ENCODE peak calls at places on chromosome 1, in ten cellular contexts. M is activated CD4-positive, alpha-beta T cell treated with anti-CD3 and anti-CD28 coated beads, Interleukin-2, amount 10 ng/mL, durations not matched to agents 7 days and 5 days; F is NCI-H1417; I is T-helper 2 cell; Q is tibial nerve; C is nucleus accumbens; S is Calu3; R is mammary epithelial cell; Y is NCI-H345; G is sciatic nerve. J is an unnamed sample.

GRCh38 chr1:94418664-94419655 is 771 bp downstream of the ABCD3 start:
- DNase-seq in I (no peak), Y (peak), G (peak), S (peak), C (peak), R (peak), Q (peak), F (peak), M (no peak), J (peak)

GRCh38 chr1:23475134-23475628 is 8.8 kb downstream of the ASAP3 start:
- DNase-seq in S (no peak), M (no peak), C (no peak), Q (no peak), I (no peak), F (no peak), R (peak), G (no peak), Y (no peak), J (no peak)

GRCh38 chr1:204819495-204819894 is 51.2 kb upstream of the NFASC start:
- DNase-seq in I (no peak), S (no peak), Q (no peak), M (no peak), G (peak), F (peak), C (no peak), Y (peak), R (peak), J (no peak)

GRCh38 chr1:1940123-1940425 is 21.0 kb upstream of the TMEM52 start:
- DNase-seq in Q (no peak), M (no peak), C (no peak), Y (no peak), F (no peak), I (no peak), R (no peak), S (no peak), G (no peak), J (no peak)

GRCh38 chr1:96059736-96060135 is 661.8 kb upstream of the PTBP2 start:
- DNase-seq in I (no peak), Q (no peak), M (no peak), F (peak), C (no peak), S (no peak), Y (no peak), R (no peak), G (no peak), J (no peak)

GRCh38 chr1:20634065-20634593 is 871 bp downstream of the PINK1 start:
- DNase-seq in Y (peak), R (no peak), S (no peak), G (no peak), Q (no peak), M (no peak), I (no peak), C (no peak), F (no peak), J (no peak)

GRCh38 chr1:56531624-56532358 is 47.6 kb downstream of the PLPP3 start:
- DNase-seq in R (no peak), Q (no peak), F (no peak), M (no peak), G (no peak), I (no peak), C (no peak), S (no peak), Y (no peak), J (no peak)

GRCh38 chr1:44059956-44060355 is 28.7 kb upstream of the SLC6A9 start:
- DNase-seq in G (no peak), C (no peak), Y (no peak), M (no peak), R (no peak), S (no peak), F (no peak), Q (no peak), I (no peak), J (no peak)

GRCh38 chr1:232226197-232226681 is 403.7 kb downstream of the SIPA1L2 start:
- DNase-seq in Q (no peak), S (no peak), G (no peak), F (peak), R (peak), M (peak), C (no peak), Y (peak), I (no peak), J (peak)

GRCh38 chr1:66945316-66945715 is 20.5 kb downstream of the MIER1 start:
- DNase-seq in G (no peak), M (no peak), R (no peak), C (no peak), S (no peak), I (no peak), F (no peak), Q (no peak), Y (no peak), J (no peak)

GRCh38 chr1:211680752-211681327 is 5.4 kb upstream of the NEK2 start:
- DNase-seq in G (peak), Y (peak), S (peak), R (peak), C (peak), Q (no peak), F (peak), M (peak), I (peak), J (peak)

GRCh38 chr1:167964646-167965045 is 27.8 kb upstream of the MPC2 start:
- DNase-seq in C (no peak), Q (no peak), Y (no peak), F (no peak), M (no peak), S (no peak), G (no peak), I (no peak), R (no peak), J (no peak)

GRCh38 chr1:11845641-11846335 is 1.8 kb downstream of the NPPA start:
- DNase-seq in S (no peak), F (peak), R (peak), M (peak), Q (no peak), C (no peak), Y (no peak), G (no peak), I (no peak), J (peak)

J was measured in NCI-H2171 treated with DMSO at 0.1 percent for 48 hours.